ENCODE peak calls at places on chromosomes 7 and 10, in nine cellular contexts. K is IMR-90, U is PC-3, O is mammary epithelial cell, Z is keratinocyte, T is GM23248, E is osteoblast, F is neural progenitor cell, J is A549. N is an unnamed sample.

GRCh38 chr10:97718178-97718577 is 4.6 kb downstream of the MARVELD1 start:
- DNase-seq in Z (no peak), K (no peak), E (no peak), T (no peak), O (no peak), U (no peak), J (no peak), F (peak), N (no peak)

GRCh38 chr7:48083114-48083830 is 5.8 kb upstream of the UPP1 start:
- DNase-seq in O (peak), K (peak), U (peak), T (peak), F (no peak), Z (no peak), J (no peak), E (peak), N (peak)

GRCh38 chr10:93874309-93875031 is 19.3 kb upstream of the SLC35G1 start:
- DNase-seq in U (no peak), K (no peak), E (no peak), J (no peak), F (no peak), Z (no peak), T (peak), O (no peak), N (no peak)

GRCh38 chr10:7090529-7090928 is 320.3 kb downstream of the SFMBT2 start:
- DNase-seq in T (no peak), J (no peak), U (no peak), F (no peak), O (no peak), K (peak), E (no peak), Z (no peak), N (no peak)

GRCh38 chr10:106548832-106549231 is 615.7 kb downstream of the SORCS1 start:
- DNase-seq in Z (no peak), T (no peak), U (no peak), E (no peak), O (no peak), J (no peak), F (no peak), K (no peak), N (no peak)

GRCh38 chr10:70491614-70492013 is 13.0 kb downstream of the PALD1 start:
- DNase-seq in F (no peak), T (no peak), U (no peak), Z (no peak), J (no peak), E (no peak), O (no peak), K (no peak), N (no peak)

GRCh38 chr10:97479939-97480338 is 18.3 kb downstream of the MMS19 start:
- DNase-seq in O (no peak), K (no peak), U (no peak), Z (no peak), F (peak), J (no peak), T (no peak), E (no peak), N (no peak)

GRCh38 chr7:23473848-23474097 is 3.5 kb upstream of the IGF2BP3 start:
- DNase-seq in E (no peak), J (no peak), Z (no peak), F (peak), T (no peak), O (no peak), K (no peak), U (no peak), N (no peak)

GRCh38 chr7:108156897-108157605 is 26.9 kb upstream of the LAMB4 start:
- DNase-seq in U (no peak), Z (no peak), K (peak), E (no peak), J (no peak), F (no peak), T (peak), O (no peak), N (no peak)

GRCh38 chr10:80530251-80530650 is 7.5 kb upstream of the SH2D4B start:
- DNase-seq in F (no peak), Z (no peak), U (no peak), K (peak), O (no peak), E (peak), J (peak), T (peak), N (peak)

GRCh38 chr10:113187066-113187777 is 237.2 kb downstream of the TCF7L2 start:
- DNase-seq in U (no peak), K (no peak), Z (no peak), O (peak), F (no peak), J (no peak), T (no peak), E (no peak), N (no peak)

GRCh38 chr10:15579605-15580004 is 140.1 kb downstream of the ITGA8 start:
- DNase-seq in J (no peak), F (no peak), Z (no peak), K (peak), E (no peak), U (peak), T (peak), O (no peak), N (no peak)

GRCh38 chr7:155356323-155357105 is 58.8 kb downstream of the INSIG1 start:
- DNase-seq in T (peak), O (peak), K (no peak), E (peak), Z (no peak), U (peak), F (peak), J (peak), N (peak)

GRCh38 chr7:94008537-94008936 is 4.4 kb upstream of the BET1 start:
- DNase-seq in U (peak), O (peak), E (peak), F (no peak), K (peak), Z (peak), J (no peak), T (peak), N (no peak)

GRCh38 chr10:79176949-79177602 is 108.3 kb downstream of the ZMIZ1 start:
- DNase-seq in J (no peak), F (no peak), K (peak), O (no peak), E (peak), U (no peak), T (peak), Z (no peak), N (no peak)

GRCh38 chr10:71835671-71836593 is 15.1 kb downstream of the PSAP start:
- DNase-seq in U (no peak), E (peak), O (peak), K (peak), J (no peak), Z (no peak), T (peak), F (peak), N (no peak)

GRCh38 chr7:105389090-105389650 is 449 bp upstream of the SRPK2 start:
- DNase-seq in Z (no peak), K (peak), F (peak), U (peak), E (peak), O (peak), J (peak), T (peak), N (peak)

GRCh38 chr10:57952741-57953140 is 315.0 kb downstream of the IPMK start:
- DNase-seq in O (no peak), T (peak), Z (no peak), E (no peak), J (no peak), K (peak), U (no peak), F (no peak), N (no peak)

GRCh38 chr10:93465806-93466675 is 16.1 kb downstream of the MYOF start:
- DNase-seq in T (peak), F (no peak), E (peak), Z (peak), J (peak), K (peak), U (peak), O (peak), N (peak)

GRCh38 chr7:3309140-3309539 is 8.1 kb downstream of the SDK1 start:
- DNase-seq in T (no peak), F (no peak), Z (no peak), J (no peak), O (peak), K (peak), E (no peak), U (peak), N (no peak)

GRCh38 chr10:100019824-100020160 is 10.0 kb upstream of the DNMBP start:
- DNase-seq in F (peak), E (peak), U (peak), J (peak), T (peak), K (no peak), O (no peak), Z (no peak), N (no peak)

GRCh38 chr10:97590748-97591139 is 1.2 kb downstream of the C10orf62 start:
- DNase-seq in J (no peak), F (no peak), Z (no peak), T (no peak), K (no peak), E (no peak), O (no peak), U (no peak), N (no peak)

GRCh38 chr7:121485457-121486243 is 89.5 kb upstream of the FAM3C start:
- DNase-seq in F (no peak), K (no peak), E (peak), O (peak), Z (no peak), T (peak), J (no peak), U (no peak), N (no peak)

GRCh38 chr10:113554214-113554613 is 1.4 kb downstream of the HABP2 start:
- DNase-seq in F (no peak), E (no peak), Z (no peak), K (no peak), J (no peak), U (no peak), T (no peak), O (no peak), N (no peak)

GRCh38 chr7:108308276-108308675 is 148.0 kb downstream of the NRCAM start:
- DNase-seq in F (no peak), E (no peak), Z (no peak), O (peak), K (no peak), U (no peak), J (no peak), T (peak), N (no peak)

GRCh38 chr7:44221231-44221791 is 20.5 kb downstream of the YKT6 start:
- DNase-seq in T (peak), F (no peak), Z (no peak), K (no peak), O (no peak), J (no peak), E (peak), U (no peak), N (no peak)

GRCh38 chr10:124667425-124668130 is 76.6 kb downstream of the FAM53B start:
- DNase-seq in U (no peak), F (no peak), Z (no peak), K (no peak), E (no peak), O (no peak), T (no peak), J (no peak), N (no peak)
- H3K4me2 ChIP-seq in U (no peak), F (no peak), Z (no peak), K (no peak), E (no peak), O (no peak), T (no peak), J (no peak), N (no peak)

GRCh38 chr7:140060788-140061606 is 1.8 kb downstream of the PARP12 start:
- DNase-seq in T (no peak), F (no peak), O (no peak), U (peak), E (no peak), J (no peak), Z (no peak), K (peak), N (no peak)
- H3K4me3 ChIP-seq in T (no peak), F (no peak), O (no peak), U (peak), E (peak), J (no peak), Z (peak), K (no peak), N (peak)

GRCh38 chr10:65219444-65219843 is 1698.2 kb downstream of the REEP3 start:
- DNase-seq in K (no peak), F (no peak), E (no peak), O (no peak), J (no peak), Z (no peak), T (no peak), U (no peak), N (no peak)
- H3K4me2 ChIP-seq in K (no peak), F (no peak), E (no peak), O (no peak), J (no peak), Z (no peak), T (no peak), U (no peak), N (no peak)

GRCh38 chr7:37986780-37987380 is 66.4 kb downstream of the EPDR1 start:
- DNase-seq in E (no peak), T (no peak), J (no peak), O (peak), U (no peak), Z (no peak), F (peak), K (no peak), N (no peak)

GRCh38 chr7:37988721-37989650 is 68.5 kb downstream of the EPDR1 start:
- DNase-seq in J (no peak), Z (no peak), E (no peak), T (no peak), K (no peak), O (no peak), F (no peak), U (no peak), N (no peak)

GRCh38 chr7:37987732-37988131 is 67.3 kb downstream of the EPDR1 start:
- DNase-seq in E (no peak), Z (no peak), T (no peak), U (peak), O (peak), K (no peak), F (no peak), J (no peak), N (no peak)

GRCh38 chr7:37993060-37993501 is 72.6 kb downstream of the EPDR1 start:
- DNase-seq in F (no peak), T (no peak), K (no peak), E (no peak), J (no peak), O (no peak), Z (no peak), U (no peak), N (no peak)

DNA sequence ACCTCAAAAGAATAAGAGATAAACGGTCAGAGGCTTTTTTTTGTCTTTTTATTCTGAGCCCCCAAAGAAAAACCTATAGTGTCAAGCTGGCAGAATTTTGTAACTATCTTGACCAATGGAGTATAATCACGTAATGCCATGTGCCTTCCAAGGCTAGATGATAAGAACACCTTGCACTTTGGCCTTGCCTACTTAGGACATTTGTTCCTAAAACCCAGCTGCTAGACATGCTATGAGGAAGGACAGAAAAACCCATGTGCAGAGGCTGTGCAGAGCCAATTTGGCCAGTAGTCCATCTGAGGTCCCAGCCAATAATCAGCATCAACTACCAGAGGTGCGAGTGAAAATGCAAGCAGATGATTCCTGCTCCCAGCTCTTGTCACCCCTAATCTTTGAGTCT is 69.9 kb downstream of the EPDR1 start:
- DNase-seq in E (no peak), K (no peak), T (no peak), U (no peak), F (no peak), Z (no peak), O (no peak), J (no peak), N (no peak)
- H3K4me3 ChIP-seq in E (no peak), K (no peak), T (no peak), U (no peak), F (no peak), Z (no peak), O (no peak), J (no peak), N (no peak)